ENCODE peak calls at places on chromosome 21, in four cellular contexts. One of them, this sample, is unnamed.

GRCh38 chr21:37365657-37366487 is 701 bp upstream of the DYRK1A start:
- DNase-seq in HS-5: no peak
- DNase-seq in RCC 7860: peak
- DNase-seq in activated T-cell treated with anti-CD3 and anti-CD28 coated beads, Interleukin-2, amount 50 U/mL, for 1 hour: peak
- DNase-seq in this sample: no peak

GRCh38 chr21:15300131-15300530 is 235.3 kb upstream of the NRIP1 start:
- DNase-seq in HS-5: no peak
- DNase-seq in RCC 7860: no peak
- DNase-seq in activated T-cell treated with anti-CD3 and anti-CD28 coated beads, Interleukin-2, amount 50 U/mL, for 1 hour: no peak
- DNase-seq in this sample: no peak

GRCh38 chr21:43193651-43194302 is 25.0 kb downstream of the CRYAA start:
- DNase-seq in HS-5: peak
- DNase-seq in RCC 7860: peak
- DNase-seq in activated T-cell treated with anti-CD3 and anti-CD28 coated beads, Interleukin-2, amount 50 U/mL, for 1 hour: no peak
- DNase-seq in this sample: peak

GRCh38 chr21:36059823-36060158 is 535 bp downstream of the SETD4 start:
- DNase-seq in HS-5: no peak
- DNase-seq in RCC 7860: peak
- DNase-seq in activated T-cell treated with anti-CD3 and anti-CD28 coated beads, Interleukin-2, amount 50 U/mL, for 1 hour: no peak
- DNase-seq in this sample: no peak

GRCh38 chr21:46117586-46118304 is 19.8 kb downstream of the COL6A2 start:
- DNase-seq in HS-5: no peak
- DNase-seq in RCC 7860: no peak
- DNase-seq in activated T-cell treated with anti-CD3 and anti-CD28 coated beads, Interleukin-2, amount 50 U/mL, for 1 hour: peak
- DNase-seq in this sample: no peak

GRCh38 chr21:25329227-25329626 is 278.1 kb downstream of the MRPL39 start:
- DNase-seq in HS-5: peak
- DNase-seq in RCC 7860: peak
- DNase-seq in activated T-cell treated with anti-CD3 and anti-CD28 coated beads, Interleukin-2, amount 50 U/mL, for 1 hour: no peak
- DNase-seq in this sample: no peak

GRCh38 chr21:34579411-34579810 is 35.5 kb downstream of the RCAN1 start:
- DNase-seq in HS-5: peak
- DNase-seq in RCC 7860: peak
- DNase-seq in activated T-cell treated with anti-CD3 and anti-CD28 coated beads, Interleukin-2, amount 50 U/mL, for 1 hour: no peak
- DNase-seq in this sample: no peak

GRCh38 chr21:43815991-43816390 is 26.6 kb downstream of the RRP1 start:
- DNase-seq in HS-5: no peak
- DNase-seq in RCC 7860: no peak
- DNase-seq in activated T-cell treated with anti-CD3 and anti-CD28 coated beads, Interleukin-2, amount 50 U/mL, for 1 hour: no peak
- DNase-seq in this sample: no peak

GRCh38 chr21:17498586-17498985 is 14.3 kb upstream of the CXADR start:
- DNase-seq in HS-5: no peak
- DNase-seq in RCC 7860: no peak
- DNase-seq in activated T-cell treated with anti-CD3 and anti-CD28 coated beads, Interleukin-2, amount 50 U/mL, for 1 hour: no peak
- DNase-seq in this sample: no peak

GRCh38 chr21:29130234-29130993 is at the start of gene MAP3K7CL:
- DNase-seq in HS-5: peak
- DNase-seq in RCC 7860: peak
- DNase-seq in activated T-cell treated with anti-CD3 and anti-CD28 coated beads, Interleukin-2, amount 50 U/mL, for 1 hour: no peak
- DNase-seq in this sample: peak

GRCh38 chr21:36749935-36750578 is 51.1 kb downstream of the SIM2 start:
- DNase-seq in HS-5: no peak
- DNase-seq in RCC 7860: no peak
- DNase-seq in activated T-cell treated with anti-CD3 and anti-CD28 coated beads, Interleukin-2, amount 50 U/mL, for 1 hour: no peak
- DNase-seq in this sample: no peak

GRCh38 chr21:44364151-44365053 is 11.0 kb downstream of the TRPM2 start:
- DNase-seq in HS-5: no peak
- DNase-seq in RCC 7860: no peak
- DNase-seq in activated T-cell treated with anti-CD3 and anti-CD28 coated beads, Interleukin-2, amount 50 U/mL, for 1 hour: peak
- DNase-seq in this sample: no peak

GRCh38 chr21:26137379-26138060 is 33.0 kb downstream of the APP start:
- DNase-seq in HS-5: no peak
- DNase-seq in RCC 7860: no peak
- DNase-seq in activated T-cell treated with anti-CD3 and anti-CD28 coated beads, Interleukin-2, amount 50 U/mL, for 1 hour: no peak
- DNase-seq in this sample: no peak

GRCh38 chr21:29257701-29258100 is 41.0 kb upstream of the BACH1 start:
- DNase-seq in HS-5: no peak
- DNase-seq in RCC 7860: no peak
- DNase-seq in activated T-cell treated with anti-CD3 and anti-CD28 coated beads, Interleukin-2, amount 50 U/mL, for 1 hour: no peak
- DNase-seq in this sample: no peak

GRCh38 chr21:43775795-43776430 is at the start of gene CSTB:
- DNase-seq in HS-5: peak
- DNase-seq in RCC 7860: no peak
- DNase-seq in activated T-cell treated with anti-CD3 and anti-CD28 coated beads, Interleukin-2, amount 50 U/mL, for 1 hour: peak
- DNase-seq in this sample: no peak

GRCh38 chr21:43917515-43918384 is 52.7 kb downstream of the AGPAT3 start:
- DNase-seq in HS-5: no peak
- DNase-seq in RCC 7860: no peak
- DNase-seq in activated T-cell treated with anti-CD3 and anti-CD28 coated beads, Interleukin-2, amount 50 U/mL, for 1 hour: peak
- DNase-seq in this sample: no peak

GRCh38 chr21:41947596-41948403 is 6.0 kb downstream of the C2CD2 start:
- DNase-seq in HS-5: no peak
- DNase-seq in RCC 7860: no peak
- DNase-seq in activated T-cell treated with anti-CD3 and anti-CD28 coated beads, Interleukin-2, amount 50 U/mL, for 1 hour: no peak
- DNase-seq in this sample: no peak

GRCh38 chr21:32782698-32783097 is 11.1 kb upstream of the PAXBP1 start:
- DNase-seq in HS-5: no peak
- DNase-seq in RCC 7860: no peak
- DNase-seq in activated T-cell treated with anti-CD3 and anti-CD28 coated beads, Interleukin-2, amount 50 U/mL, for 1 hour: no peak
- DNase-seq in this sample: no peak

GRCh38 chr21:35020446-35020845 is 28.7 kb downstream of the RUNX1 start:
- DNase-seq in HS-5: no peak
- DNase-seq in RCC 7860: no peak
- DNase-seq in activated T-cell treated with anti-CD3 and anti-CD28 coated beads, Interleukin-2, amount 50 U/mL, for 1 hour: peak
- DNase-seq in this sample: no peak

GRCh38 chr21:46118871-46119564 is 21.1 kb downstream of the COL6A2 start:
- DNase-seq in HS-5: no peak
- DNase-seq in RCC 7860: no peak
- DNase-seq in activated T-cell treated with anti-CD3 and anti-CD28 coated beads, Interleukin-2, amount 50 U/mL, for 1 hour: peak
- DNase-seq in this sample: no peak

GRCh38 chr21:17590443-17590842 is 22.3 kb downstream of the BTG3 start:
- DNase-seq in HS-5: no peak
- DNase-seq in RCC 7860: no peak
- DNase-seq in activated T-cell treated with anti-CD3 and anti-CD28 coated beads, Interleukin-2, amount 50 U/mL, for 1 hour: no peak
- DNase-seq in this sample: no peak

GRCh38 chr21:35467536-35467935 is 418.4 kb upstream of the RUNX1 start:
- DNase-seq in HS-5: no peak
- DNase-seq in RCC 7860: no peak
- DNase-seq in activated T-cell treated with anti-CD3 and anti-CD28 coated beads, Interleukin-2, amount 50 U/mL, for 1 hour: no peak
- DNase-seq in this sample: no peak

GRCh38 chr21:38955495-38955894 is 149.8 kb downstream of the ETS2 start:
- DNase-seq in HS-5: no peak
- DNase-seq in RCC 7860: peak
- DNase-seq in activated T-cell treated with anti-CD3 and anti-CD28 coated beads, Interleukin-2, amount 50 U/mL, for 1 hour: no peak
- DNase-seq in this sample: peak

GRCh38 chr21:46297311-46298082 is 11.4 kb downstream of the YBEY start:
- DNase-seq in HS-5: no peak
- DNase-seq in RCC 7860: no peak
- DNase-seq in activated T-cell treated with anti-CD3 and anti-CD28 coated beads, Interleukin-2, amount 50 U/mL, for 1 hour: no peak
- DNase-seq in this sample: no peak